ENCODE peak calls at places on chromosomes 1 and 21, in six cellular contexts. Y is Panc1; C is NCI-H1105 treated with DMSO at 0.1 percent for 48 hours; K is activated CD8-positive, alpha-beta memory T cell treated with anti-CD3 and anti-CD28 coated beads for 24 hours; D is A549; P is NCI-H1930. H is an unnamed sample.

GRCh38 chr21:46646541-46647154 is 11.2 kb downstream of the PRMT2 start:
- DNase-seq in Y (no peak), C (no peak), K (no peak), D (no peak), P (no peak), H (no peak)

GRCh38 chr1:195608883-195609282 is 999.4 kb downstream of the KCNT2 start:
- DNase-seq in Y (no peak), C (peak; percentile 20), K (no peak), D (no peak), P (no peak), H (no peak)

GRCh38 chr21:41975391-41976272 is 21.8 kb upstream of the C2CD2 start:
- DNase-seq in Y (no peak), C (no peak), K (peak; percentile 45), D (no peak), P (no peak), H (no peak)

GRCh38 chr1:206734499-206735142 is 36.0 kb upstream of the IL19 start:
- DNase-seq in Y (peak; percentile 39), C (no peak), K (peak; percentile 92), D (peak; percentile 78), P (no peak), H (no peak)

GRCh38 chr21:31201144-31201543 is 142.9 kb downstream of the TIAM1 start:
- DNase-seq in Y (no peak), C (no peak), K (no peak), D (no peak), P (no peak), H (no peak)

GRCh38 chr1:161676958-161677689 is 14.2 kb downstream of the FCGR2B start:
- DNase-seq in Y (no peak), C (no peak), K (no peak), D (no peak), P (no peak), H (no peak)

GRCh38 chr1:178055779-178056471 is 38.0 kb upstream of the RASAL2 start:
- DNase-seq in Y (peak; percentile 54), C (no peak), K (no peak), D (peak; percentile 66), P (no peak), H (no peak)

GRCh38 chr1:18288609-18289219 is 181.1 kb downstream of the IGSF21 start:
- DNase-seq in Y (no peak), C (no peak), K (no peak), D (no peak), P (no peak), H (peak; percentile 17)

GRCh38 chr1:184199036-184199796 is 147.7 kb downstream of the TSEN15 start:
- DNase-seq in Y (no peak), C (no peak), K (no peak), D (no peak), P (no peak), H (no peak)

GRCh38 chr1:207004931-207005830 is 27.4 kb downstream of the C1orf116 start:
- DNase-seq in Y (peak; percentile 38), C (peak; percentile 29), K (no peak), D (peak; percentile 77), P (peak; percentile 44), H (no peak)

GRCh38 chr1:20483833-20484525 is 2.0 kb downstream of the CAMK2N1 start:
- DNase-seq in Y (no peak), C (peak; percentile 63), K (peak; percentile 64), D (no peak), P (no peak), H (no peak)

GRCh38 chr1:162541619-162542141 is 19.8 kb upstream of the UAP1 start:
- DNase-seq in Y (peak; percentile 73), C (no peak), K (no peak), D (no peak), P (no peak), H (no peak)

GRCh38 chr21:45373991-45374816 is 30.8 kb upstream of the COL18A1 start:
- DNase-seq in Y (no peak), C (no peak), K (no peak), D (no peak), P (no peak), H (no peak)

GRCh38 chr1:85224734-85225623 is 24.2 kb upstream of the SYDE2 start:
- DNase-seq in Y (no peak), C (peak; percentile 97), K (no peak), D (no peak), P (no peak), H (peak; percentile 67)

GRCh38 chr1:12356004-12356890 is 126.4 kb downstream of the VPS13D start:
- DNase-seq in Y (no peak), C (no peak), K (no peak), D (peak; percentile 50), P (no peak), H (peak; percentile 73)

GRCh38 chr1:239387304-239388231 is 1.2 kb downstream of the CHRM3 start:
- DNase-seq in Y (no peak), C (no peak), K (peak; percentile 56), D (peak; percentile 10), P (no peak), H (no peak)

GRCh38 chr1:185720633-185721272 is 13.4 kb upstream of the HMCN1 start:
- DNase-seq in Y (no peak), C (peak; percentile 57), K (no peak), D (no peak), P (no peak), H (no peak)

GRCh38 chr21:25496825-25497482 is 110.3 kb downstream of the MRPL39 start:
- DNase-seq in Y (no peak), C (no peak), K (no peak), D (no peak), P (no peak), H (no peak)

GRCh38 chr1:161763522-161764098 is 2.5 kb upstream of the ATF6 start:
- DNase-seq in Y (peak; percentile 42), C (no peak), K (no peak), D (peak; percentile 47), P (no peak), H (no peak)

GRCh38 chr1:101918277-101918676 is 78.4 kb downstream of the OLFM3 start:
- DNase-seq in Y (no peak), C (no peak), K (no peak), D (no peak), P (no peak), H (no peak)

GRCh38 chr1:45205000-45205909 is 1.1 kb downstream of the ZSWIM5 start:
- DNase-seq in Y (no peak), C (peak; percentile 35), K (peak; percentile 67), D (peak; percentile 21), P (no peak), H (peak; percentile 52)

GRCh38 chr1:201513498-201514243 is 6.7 kb upstream of the CSRP1 start:
- DNase-seq in Y (no peak), C (no peak), K (no peak), D (no peak), P (no peak), H (no peak)

GRCh38 chr1:8417625-8418024 is 99.7 kb downstream of the SLC45A1 start:
- DNase-seq in Y (no peak), C (no peak), K (no peak), D (no peak), P (no peak), H (no peak)

GRCh38 chr1:110152133-110152785 is 2.0 kb downstream of the SLC6A17 start:
- DNase-seq in Y (no peak), C (no peak), K (no peak), D (peak; percentile 29), P (no peak), H (no peak)

GRCh38 chr1:15075175-15075574 is 78.4 kb upstream of the TMEM51 start:
- DNase-seq in Y (no peak), C (no peak), K (no peak), D (no peak), P (no peak), H (no peak)

GRCh38 chr1:40315795-40316594 is 1.1 kb downstream of the COL9A2 start:
- DNase-seq in Y (no peak), C (peak; percentile 57), K (peak; percentile 78), D (no peak), P (no peak), H (no peak)

GRCh38 chr21:45011911-45012660 is 62.3 kb upstream of the ADARB1 start:
- DNase-seq in Y (peak; percentile 68), C (no peak), K (no peak), D (peak; percentile 50), P (no peak), H (no peak)

GRCh38 chr21:33132054-33132453 is 62.1 kb downstream of the OLIG1 start:
- DNase-seq in Y (no peak), C (no peak), K (no peak), D (no peak), P (no peak), H (no peak)

GRCh38 chr21:34639882-34640788 is 25.2 kb upstream of the RCAN1 start:
- DNase-seq in Y (no peak), C (no peak), K (no peak), D (no peak), P (no peak), H (no peak)

GRCh38 chr1:178086294-178087255 is 7.3 kb upstream of the RASAL2 start:
- DNase-seq in Y (no peak), C (no peak), K (no peak), D (no peak), P (no peak), H (no peak)

GRCh38 chr1:169133801-169134558 is 27.5 kb downstream of the ATP1B1 start:
- DNase-seq in Y (no peak), C (no peak), K (no peak), D (no peak), P (no peak), H (no peak)

GRCh38 chr1:198741744-198742143 is 102.9 kb downstream of the PTPRC start:
- DNase-seq in Y (no peak), C (no peak), K (no peak), D (no peak), P (no peak), H (no peak)

GRCh38 chr1:234619794-234620247 is 9.8 kb upstream of the IRF2BP2 start:
- DNase-seq in Y (no peak), C (peak; percentile 57), K (no peak), D (no peak), P (no peak), H (no peak)

GRCh38 chr1:39205102-39205780 is 746 bp downstream of the MACF1 start:
- DNase-seq in Y (no peak), C (no peak), K (peak; percentile 83), D (no peak), P (no peak), H (no peak)

GRCh38 chr1:116290085-116290670 is 82.9 kb upstream of the ATP1A1 start:
- DNase-seq in Y (no peak), C (no peak), K (no peak), D (no peak), P (no peak), H (peak; percentile 84)

GRCh38 chr1:211738096-211738708 is 62.8 kb upstream of the NEK2 start:
- DNase-seq in Y (no peak), C (no peak), K (no peak), D (no peak), P (no peak), H (no peak)

H was measured in prostate gland.